ENCODE peak calls at places on chromosomes 12 and 14, in five cellular contexts. L is WERI-Rb-1, T is uterus, H is heart right ventricle, K is dorsolateral prefrontal cortex. R is an unnamed sample.

GRCh38 chr12:80936642-80937390 is 918 bp downstream of the LIN7A start:
- DNase-seq in L (peak), T (peak), H (peak), K (peak), R (peak)

GRCh38 chr12:123523518-123523917 is 10.0 kb downstream of the RILPL1 start:
- DNase-seq in L (no peak), T (no peak), H (no peak), K (no peak), R (no peak)

GRCh38 chr12:71636704-71637115 is 26.9 kb downstream of the ZFC3H1 start:
- DNase-seq in L (no peak), T (no peak), H (no peak), K (no peak), R (no peak)

GRCh38 chr12:26056335-26056734 is 68.5 kb downstream of the BHLHE41 start:
- DNase-seq in L (no peak), T (no peak), H (no peak), K (no peak), R (no peak)

GRCh38 chr12:18810537-18811253 is 72.8 kb downstream of the CAPZA3 start:
- DNase-seq in L (no peak), T (no peak), H (no peak), K (no peak), R (no peak)

GRCh38 chr14:52348279-52348678 is 34.2 kb downstream of the PTGER2 start:
- DNase-seq in L (no peak), T (no peak), H (no peak), K (no peak), R (no peak)

GRCh38 chr12:2640281-2640680 is 154.5 kb upstream of the FKBP4 start:
- DNase-seq in L (no peak), T (peak), H (no peak), K (no peak), R (no peak)

GRCh38 chr12:33546004-33546403 is 106.4 kb upstream of the SYT10 start:
- DNase-seq in L (no peak), T (no peak), H (no peak), K (no peak), R (no peak)

GRCh38 chr14:22190411-22191191 is 398.4 kb downstream of the DAD1 start:
- DNase-seq in L (no peak), T (no peak), H (no peak), K (no peak), R (no peak)

GRCh38 chr12:44314007-44314500 is 478.2 kb downstream of the TMEM117 start:
- DNase-seq in L (no peak), T (no peak), H (no peak), K (no peak), R (no peak)

GRCh38 chr12:27906658-27907473 is 65.7 kb downstream of the PTHLH start:
- DNase-seq in L (no peak), T (no peak), H (no peak), K (no peak), R (no peak)

GRCh38 chr14:92922883-92923743 is at the start of gene CHGA:
- DNase-seq in L (peak), T (no peak), H (peak), K (no peak), R (no peak)

GRCh38 chr14:85531594-85532391 is 1.8 kb downstream of the FLRT2 start:
- DNase-seq in L (peak), T (peak), H (peak), K (peak), R (peak)

GRCh38 chr14:32329146-32329545 is at the start of gene AKAP6:
- DNase-seq in L (no peak), T (no peak), H (no peak), K (peak), R (no peak)

GRCh38 chr14:96094211-96094610 is 55.0 kb downstream of the C14orf132 start:
- DNase-seq in L (no peak), T (peak), H (no peak), K (no peak), R (no peak)

GRCh38 chr12:67137256-67137655 is 131.9 kb upstream of the CAND1 start:
- DNase-seq in L (no peak), T (no peak), H (no peak), K (no peak), R (no peak)

GRCh38 chr12:69905801-69906200 is 80.8 kb downstream of the MYRFL start:
- DNase-seq in L (no peak), T (no peak), H (no peak), K (no peak), R (no peak)

GRCh38 chr12:106154781-106155273 is 16.1 kb upstream of the NUAK1 start:
- DNase-seq in L (no peak), T (no peak), H (no peak), K (no peak), R (no peak)

GRCh38 chr12:91001306-91001705 is 3.5 kb downstream of the EPYC start:
- DNase-seq in L (no peak), T (no peak), H (no peak), K (no peak), R (no peak)

GRCh38 chr14:39376671-39377403 is 55.4 kb downstream of the FBXO33 start:
- DNase-seq in L (no peak), T (no peak), H (no peak), K (no peak), R (no peak)

GRCh38 chr14:42428996-42429395 is 822.3 kb downstream of the LRFN5 start:
- DNase-seq in L (no peak), T (no peak), H (no peak), K (no peak), R (no peak)

GRCh38 chr12:59196989-59197388 is 276.7 kb upstream of the LRIG3 start:
- DNase-seq in L (no peak), T (no peak), H (no peak), K (no peak), R (no peak)

GRCh38 chr14:38134631-38135030 is 73.1 kb upstream of the SSTR1 start:
- DNase-seq in L (no peak), T (no peak), H (no peak), K (no peak), R (no peak)

GRCh38 chr14:34106310-34106709 is 155.4 kb upstream of the EGLN3 start:
- DNase-seq in L (no peak), T (no peak), H (no peak), K (no peak), R (no peak)

GRCh38 chr12:95859344-95859816 is 628 bp downstream of the SNRPF start:
- DNase-seq in L (no peak), T (no peak), H (no peak), K (no peak), R (no peak)

GRCh38 chr12:74337951-74338350 is 199.7 kb upstream of the ATXN7L3B start:
- DNase-seq in L (no peak), T (no peak), H (no peak), K (no peak), R (no peak)

GRCh38 chr14:71130491-71131179 is 223.4 kb downstream of the PCNX1 start:
- DNase-seq in L (no peak), T (no peak), H (no peak), K (no peak), R (no peak)

GRCh38 chr14:86646688-86647687 is 1117.0 kb downstream of the FLRT2 start:
- DNase-seq in L (no peak), T (no peak), H (no peak), K (no peak), R (no peak)

GRCh38 chr12:80837342-80837978 is 100.3 kb downstream of the LIN7A start:
- DNase-seq in L (peak), T (peak), H (no peak), K (no peak), R (no peak)

GRCh38 chr12:102741196-102741595 is 175.8 kb downstream of the PAH start:
- DNase-seq in L (no peak), T (no peak), H (no peak), K (no peak), R (no peak)

GRCh38 chr12:106317406-106318082 is 15.0 kb downstream of the TCP11L2 start:
- DNase-seq in L (no peak), T (no peak), H (no peak), K (no peak), R (no peak)

GRCh38 chr12:27685274-27685673 is 11.0 kb upstream of the REP15 start:
- DNase-seq in L (no peak), T (no peak), H (no peak), K (no peak), R (no peak)

GRCh38 chr12:49959570-49960473 is 1.9 kb upstream of the AQP5 start:
- DNase-seq in L (no peak), T (no peak), H (no peak), K (no peak), R (no peak)

GRCh38 chr14:66099451-66099850 is 386.7 kb upstream of the CCDC196 start:
- DNase-seq in L (no peak), T (no peak), H (no peak), K (no peak), R (no peak)

GRCh38 chr12:123886931-123887582 is 85.6 kb downstream of the CCDC92 start:
- DNase-seq in L (no peak), T (no peak), H (no peak), K (no peak), R (no peak)

GRCh38 chr12:116249938-116250337 is 27.6 kb downstream of the MED13L start:
- DNase-seq in L (no peak), T (no peak), H (no peak), K (no peak), R (no peak)

DNA sequence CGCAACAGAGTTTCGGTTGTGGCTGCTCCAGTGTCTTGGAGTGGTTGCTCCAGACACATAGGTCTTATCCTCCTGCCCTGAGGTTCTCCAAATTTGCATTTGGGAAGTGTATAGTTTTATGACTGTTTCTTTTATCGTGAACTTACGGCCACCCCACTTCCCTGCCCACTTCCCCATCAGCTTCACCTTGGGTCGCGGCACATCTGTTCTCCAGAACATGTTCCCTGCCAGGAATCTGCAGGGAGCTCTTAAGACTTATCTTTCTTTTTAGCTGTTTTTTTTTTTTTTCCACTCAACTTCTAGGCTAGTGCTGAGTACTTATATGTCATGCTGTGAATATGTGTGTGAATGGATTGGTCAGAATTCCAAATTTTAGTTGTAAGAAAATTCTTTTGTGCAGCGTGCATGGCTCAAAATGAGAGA is 75.4 kb downstream of the ETV6 start:
- DNase-seq in L (no peak), T (peak), H (no peak), K (no peak), R (no peak)
- H3K4me3 ChIP-seq in L (no peak), T (no peak), H (no peak), K (no peak), R (peak)

GRCh38 chr12:29499235-29499634 is 1.7 kb upstream of the OVCH1 start:
- DNase-seq in L (no peak), T (no peak), H (no peak), K (no peak), R (no peak)

GRCh38 chr12:29497588-29497987 is at the start of gene OVCH1:
- DNase-seq in L (no peak), T (no peak), H (no peak), K (no peak), R (no peak)

GRCh38 chr12:29508949-29509348 is 11.5 kb upstream of the OVCH1 start:
- DNase-seq in L (no peak), T (no peak), H (no peak), K (no peak), R (no peak)

GRCh38 chr12:29505078-29505477 is 7.6 kb upstream of the OVCH1 start:
- DNase-seq in L (no peak), T (no peak), H (no peak), K (no peak), R (no peak)

DNA sequence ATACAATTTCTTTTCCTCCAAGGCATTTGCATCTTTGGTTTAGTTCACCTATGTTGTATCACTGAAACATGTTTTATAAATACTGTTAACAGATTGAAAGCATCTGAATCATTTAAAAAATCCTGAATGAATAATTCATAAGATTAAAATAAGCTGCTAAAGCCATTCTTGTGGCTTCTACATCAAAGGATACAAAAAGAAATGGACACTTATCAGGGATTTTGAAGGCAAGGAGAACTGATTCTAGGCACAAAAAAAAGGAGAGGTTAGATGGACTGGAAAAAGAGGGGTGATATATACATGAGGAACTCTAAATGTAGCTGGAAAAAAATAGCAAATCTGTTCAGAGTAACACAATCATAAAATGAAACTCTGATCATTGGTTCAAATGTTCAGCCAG is 5.8 kb upstream of the OVCH1 start:
- DNase-seq in L (no peak), T (no peak), H (no peak), K (no peak), R (no peak)
- TF ChIP-seq CTCF in L (no peak), T (no peak), H (no peak), K (no peak), R (no peak)

GRCh38 chr14:74610199-74610865 is 1.7 kb downstream of the LTBP2 start:
- DNase-seq in L (no peak), T (no peak), H (no peak), K (no peak), R (no peak)
- H3K4me3 ChIP-seq in L (no peak), T (no peak), H (peak), K (no peak), R (peak)

GRCh38 chr12:15152456-15152855 is 68.8 kb downstream of the RERG start:
- DNase-seq in L (no peak), T (peak), H (no peak), K (no peak), R (no peak)
- TF ChIP-seq CTCF in L (peak), T (peak), H (no peak), K (peak), R (no peak)

GRCh38 chr12:56565510-56566101 is 44.0 kb downstream of the RBMS2 start:
- DNase-seq in L (peak), T (peak), H (peak), K (no peak), R (peak)
- H3K4me3 ChIP-seq in L (no peak), T (no peak), H (peak), K (no peak), R (peak)

GRCh38 chr12:120856980-120857379 is 47.2 kb downstream of the SPPL3 start:
- DNase-seq in L (no peak), T (no peak), H (no peak), K (no peak), R (no peak)
- TF ChIP-seq CTCF in L (peak), T (no peak), H (peak), K (peak), R (no peak)

DNA sequence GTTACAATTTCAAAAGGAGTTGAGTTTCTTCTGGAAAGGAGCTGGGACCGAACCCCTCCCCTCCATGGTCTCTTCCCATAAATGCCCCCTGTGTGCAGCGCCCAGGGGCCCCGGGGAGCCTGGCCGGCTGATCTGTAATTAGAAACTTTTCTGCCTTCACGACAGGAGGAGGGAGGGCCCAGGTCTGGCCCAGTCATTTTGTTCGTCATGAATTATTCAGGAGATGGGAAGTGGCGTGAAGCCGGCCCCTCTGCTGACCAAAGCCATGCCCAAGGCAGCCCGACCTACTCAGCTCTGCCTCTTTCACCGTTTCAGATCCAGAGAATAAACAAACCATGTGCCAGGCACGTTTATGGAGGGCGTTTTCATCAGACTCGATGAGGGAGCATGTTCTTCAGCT is 33.3 kb upstream of the MSI1 start:
- DNase-seq in L (peak), T (no peak), H (no peak), K (no peak), R (no peak)
- H3K4me3 ChIP-seq in L (no peak), T (no peak), H (no peak), K (no peak), R (no peak)

GRCh38 chr12:110704750-110705149 is 15.8 kb upstream of the HVCN1 start:
- DNase-seq in L (peak), T (no peak), H (no peak), K (no peak), R (no peak)
- TF ChIP-seq CTCF in L (peak), T (no peak), H (no peak), K (no peak), R (no peak)

DNA sequence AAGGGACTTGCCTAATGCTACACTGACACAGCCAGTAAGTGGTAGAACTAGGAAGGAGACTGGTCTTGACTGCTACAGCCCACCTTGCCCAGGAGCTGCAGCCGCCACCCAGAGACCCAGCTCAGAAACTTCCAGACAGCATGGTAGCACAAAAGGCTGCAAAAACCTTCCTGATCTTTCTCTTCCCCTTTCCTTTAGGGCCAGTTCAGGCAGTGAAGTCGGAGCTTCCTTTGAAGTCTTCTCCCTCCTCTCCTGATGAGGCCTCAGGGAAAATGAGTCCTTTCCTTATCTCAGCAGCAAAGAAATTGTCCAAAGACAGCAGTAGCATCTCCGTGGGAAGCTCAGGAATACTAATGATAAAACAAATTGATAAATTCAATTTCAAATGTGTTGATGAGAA is 21.0 kb upstream of the CHST11 start:
- DNase-seq in L (no peak), T (no peak), H (no peak), K (no peak), R (no peak)
- H3K4me3 ChIP-seq in L (no peak), T (no peak), H (no peak), K (no peak), R (no peak)